ENCODE peak calls at places on chromosomes 12 and 14, in eight cellular contexts. L, J, P, F, K, N, A and H are unnamed samples.

GRCh38 chr14:31208546-31209424 is 1.2 kb upstream of the HECTD1 start:
- DNase-seq in N (no peak), J (no peak), F (no peak), L (no peak), P (no peak), A (no peak), K (no peak), H (no peak)

GRCh38 chr12:109310247-109311125 is 1.4 kb upstream of the FOXN4 start:
- DNase-seq in A (no peak), K (peak; percentile 36), F (no peak), P (peak; percentile 65), J (peak; percentile 52), N (no peak), L (no peak), H (no peak)

GRCh38 chr14:63544641-63545234 is 1.6 kb upstream of the PPP2R5E start:
- DNase-seq in K (no peak), N (peak; percentile 50), P (peak; percentile 13), F (no peak), J (no peak), L (peak; percentile 41), A (peak; percentile 26), H (no peak)

GRCh38 chr14:58637040-58637390 is 747 bp upstream of the DACT1 start:
- DNase-seq in P (no peak), F (no peak), K (peak; percentile 34), L (peak; percentile 94), N (peak; percentile 83), J (no peak), A (peak; percentile 93), H (no peak)

GRCh38 chr12:115096673-115097349 is 412.8 kb upstream of the TBX3 start:
- DNase-seq in N (peak; percentile 34), J (no peak), P (no peak), A (peak; percentile 19), F (peak; percentile 61), L (peak; percentile 45), K (no peak), H (no peak)

GRCh38 chr14:29311983-29312382 is 545.4 kb downstream of the FOXG1 start:
- DNase-seq in F (no peak), K (no peak), L (peak; percentile 47), J (no peak), N (no peak), A (peak; percentile 69), P (no peak), H (no peak)

GRCh38 chr14:81337073-81337472 is 63.1 kb downstream of the STON2 start:
- DNase-seq in L (no peak), P (no peak), A (no peak), J (no peak), F (no peak), N (no peak), K (no peak), H (no peak)

GRCh38 chr14:57323703-57324102 is 54.9 kb downstream of the AP5M1 start:
- DNase-seq in N (no peak), P (no peak), A (no peak), F (no peak), K (no peak), J (no peak), L (no peak), H (no peak)

GRCh38 chr12:59322473-59322872 is 273.4 kb upstream of the SLC16A7 start:
- DNase-seq in N (no peak), J (no peak), L (no peak), K (no peak), F (no peak), P (no peak), A (no peak), H (no peak)

GRCh38 chr12:101784376-101784775 is 45.1 kb upstream of the SYCP3 start:
- DNase-seq in L (no peak), A (no peak), F (no peak), J (no peak), P (no peak), K (no peak), N (no peak), H (no peak)

GRCh38 chr12:28059678-28060077 is 87.1 kb upstream of the PTHLH start:
- DNase-seq in N (peak; percentile 30), P (no peak), J (no peak), A (no peak), K (no peak), L (no peak), F (no peak), H (no peak)

GRCh38 chr14:99774526-99775307 is 18.5 kb upstream of the EML1 start:
- DNase-seq in F (no peak), J (no peak), L (peak; percentile 52), P (no peak), K (no peak), A (peak; percentile 52), N (peak; percentile 55), H (no peak)

GRCh38 chr12:41439134-41439533 is 251.0 kb downstream of the PDZRN4 start:
- DNase-seq in A (no peak), N (no peak), J (no peak), K (no peak), L (no peak), P (peak; percentile 32), F (no peak), H (no peak)

GRCh38 chr12:14827043-14827442 is 13.1 kb upstream of the SMCO3 start:
- DNase-seq in J (no peak), N (no peak), K (no peak), P (no peak), A (no peak), F (no peak), L (no peak), H (no peak)

GRCh38 chr12:81759215-81759991 is at the start of gene PPFIA2:
- DNase-seq in K (peak; percentile 70), F (peak; percentile 65), A (peak; percentile 71), J (peak; percentile 81), P (peak; percentile 52), L (peak; percentile 4), N (peak; percentile 63), H (no peak)

GRCh38 chr12:109763201-109763841 is 49.7 kb downstream of the FAM222A start:
- DNase-seq in L (peak; percentile 58), J (no peak), A (peak; percentile 53), K (no peak), N (peak; percentile 28), F (peak; percentile 30), P (no peak), H (peak; percentile 45)

GRCh38 chr12:122753213-122753571 is 568 bp downstream of the DENR start:
- DNase-seq in F (no peak), P (no peak), A (peak; percentile 9), J (no peak), L (no peak), K (no peak), N (peak; percentile 8), H (no peak)
- H3K27ac ChIP-seq in F (peak overlapping the region; percentile 74), P (no peak overlapping the region), A (peak overlapping the region; percentile 94), J (peak overlapping the region; percentile 79), L (peak overlapping the region; percentile 83), K (no peak overlapping the region), N (peak overlapping the region; percentile 92), H (peak overlapping the region; percentile 87)

GRCh38 chr12:64718649-64719048 is 40.6 kb downstream of the GNS start:
- DNase-seq in A (no peak), L (no peak), N (no peak), P (no peak), F (no peak), J (no peak), K (no peak), H (no peak)
- H3K36me3 ChIP-seq in A (peaks cover 7% of the 10 kb centered on the region), L (peaks cover 41% of the 10 kb centered on the region), N (peaks cover 36% of the 10 kb centered on the region), P (peaks cover 2% of the 10 kb centered on the region), F (peaks cover 66% of the 10 kb centered on the region), J (peaks cover 9% of the 10 kb centered on the region), K (no peaks in the 10 kb centered on the region), H (peaks cover 99% of the 10 kb centered on the region)

GRCh38 chr14:24332094-24332983 is 2.5 kb downstream of the ADCY4 start:
- DNase-seq in A (peak; percentile 41), L (peak; percentile 52), N (peak; percentile 64), K (peak; percentile 81), F (peak; percentile 87), P (peak; percentile 83), J (peak; percentile 91), H (peak; percentile 79)
- H3K4me1 ChIP-seq in A (peaks cover 2% of the 10 kb centered on the region), L (peaks cover 3% of the 10 kb centered on the region), N (peaks cover 7% of the 10 kb centered on the region), K (peaks cover 4% of the 10 kb centered on the region), F (peaks cover 10% of the 10 kb centered on the region), P (peaks cover 3% of the 10 kb centered on the region), J (peaks cover 26% of the 10 kb centered on the region), H (peaks cover 77% of the 10 kb centered on the region)

GRCh38 chr12:1918081-1918874 is at the start of gene CACNA2D4:
- DNase-seq in K (peak; percentile 89), F (no peak), J (no peak), P (no peak), A (no peak), N (no peak), L (no peak), H (peak; percentile 51)
- H3K27ac ChIP-seq in K (peak within 1 kb of the TSS; percentile 75), F (no peak within 1 kb of the TSS), J (no peak within 1 kb of the TSS), P (no peak within 1 kb of the TSS), A (no peak within 1 kb of the TSS), N (no peak within 1 kb of the TSS), L (no peak within 1 kb of the TSS), H (peak within 1 kb of the TSS; percentile 77)